ENCODE peak calls at places on chromosomes 16 and 17, in five cellular contexts. N is EL; B is kidney tubule cell; X is stimulated activated CD8-positive, alpha-beta memory T cell treated with anti-CD3 and anti-CD28 coated beads, Interleukin-4, amount 100 ng/mL, for 24 hours; J is left lung. Z is an unnamed sample.

GRCh38 chr16:82016268-82016667 is 5.0 kb upstream of the SDR42E1 start:
- DNase-seq in N (peak; percentile 9), J (no peak), X (no peak), B (peak; percentile 59), Z (no peak)

GRCh38 chr17:164536-165235 is 16.8 kb downstream of the DOC2B start:
- DNase-seq in X (no peak), B (peak; percentile 48), J (peak; percentile 72), N (peak; percentile 42), Z (no peak)

GRCh38 chr16:24729243-24729966 is at the start of gene TNRC6A:
- DNase-seq in B (peak; percentile 92), N (peak; percentile 89), X (peak; percentile 77), J (peak; percentile 95), Z (peak; percentile 78)

GRCh38 chr17:16908282-16908681 is 63.6 kb downstream of the TNFRSF13B start:
- DNase-seq in B (no peak), X (no peak), N (no peak), J (no peak), Z (no peak)

GRCh38 chr16:70601576-70602575 is 44.5 kb upstream of the IL34 start:
- DNase-seq in J (no peak), X (no peak), B (no peak), N (no peak), Z (no peak)

GRCh38 chr17:7141824-7142223 is 27.2 kb upstream of the ASGR2 start:
- DNase-seq in N (no peak), B (no peak), X (no peak), J (no peak), Z (no peak)

GRCh38 chr16:3170440-3171180 is 17.4 kb upstream of the OR1F1 start:
- DNase-seq in J (no peak), N (no peak), X (no peak), B (peak; percentile 24), Z (no peak)

GRCh38 chr16:31711344-31711845 is 162.2 kb upstream of the ZNF267 start:
- DNase-seq in N (no peak), J (no peak), B (no peak), X (no peak), Z (no peak)

GRCh38 chr16:2237552-2238395 is 1.5 kb downstream of the DNASE1L2 start:
- DNase-seq in N (no peak), B (no peak), J (no peak), X (no peak), Z (no peak)

GRCh38 chr16:29892458-29892813 is 6.9 kb downstream of the SEZ6L2 start:
- DNase-seq in J (no peak), X (no peak), B (no peak), N (no peak), Z (no peak)

GRCh38 chr16:31404353-31405064 is 11.4 kb downstream of the ITGAD start:
- DNase-seq in X (no peak), N (peak; percentile 9), B (no peak), J (no peak), Z (no peak)

GRCh38 chr16:81526935-81527334 is 82.3 kb downstream of the CMIP start:
- DNase-seq in B (peak; percentile 34), N (no peak), X (no peak), J (no peak), Z (no peak)

GRCh38 chr16:81483970-81484595 is 39.5 kb downstream of the CMIP start:
- DNase-seq in J (no peak), N (no peak), X (no peak), B (no peak), Z (no peak)

GRCh38 chr17:39553326-39553945 is 54.3 kb downstream of the NEUROD2 start:
- DNase-seq in X (no peak), B (peak; percentile 51), N (peak; percentile 62), J (no peak), Z (no peak)

GRCh38 chr16:78957328-78958100 is 643.0 kb downstream of the MAF start:
- DNase-seq in X (no peak), J (no peak), N (no peak), B (no peak), Z (no peak)

GRCh38 chr17:8125947-8126305 is 2.0 kb upstream of the HES7 start:
- DNase-seq in J (peak; percentile 79), B (peak; percentile 27), X (no peak), N (peak; percentile 50), Z (no peak)

GRCh38 chr16:85541619-85542547 is 71.2 kb upstream of the GSE1 start:
- DNase-seq in J (peak; percentile 34), N (peak; percentile 23), X (no peak), B (no peak), Z (no peak)

GRCh38 chr17:36008998-36009665 is 7.8 kb upstream of the CCL15 start:
- DNase-seq in J (no peak), B (no peak), N (peak; percentile 22), X (no peak), Z (no peak)

GRCh38 chr16:81996664-81997529 is 14.4 kb downstream of the SDR42E1 start:
- DNase-seq in B (peak; percentile 56), J (no peak), N (peak; percentile 76), X (no peak), Z (no peak)